ENCODE peak calls at places on chromosomes 7 and 10, in nine cellular contexts. I, D, P, L, F, S, C, A and U are unnamed samples.

GRCh38 chr7:89002942-89003618 is 207.5 kb upstream of the TEX47 start:
- DNase-seq in F (no peak), A (no peak), C (no peak), S (no peak), P (no peak), L (no peak), I (no peak), D (no peak), U (no peak)

GRCh38 chr10:50876409-50876808 is 9.0 kb downstream of the A1CF start:
- DNase-seq in F (no peak), A (no peak), L (no peak), D (no peak), C (no peak), S (no peak), P (no peak), I (no peak), U (no peak)

GRCh38 chr10:65940105-65940504 is 985.7 kb upstream of the LRRTM3 start:
- DNase-seq in L (no peak), S (no peak), I (no peak), D (no peak), A (no peak), P (no peak), C (no peak), F (no peak), U (no peak)

GRCh38 chr7:77887567-77887966 is 89.0 kb downstream of the PHTF2 start:
- DNase-seq in P (no peak), L (no peak), C (no peak), D (no peak), A (peak), F (no peak), I (no peak), S (no peak), U (peak)

GRCh38 chr10:79335470-79336235 is 11.6 kb upstream of the PPIF start:
- DNase-seq in D (peak), I (no peak), P (no peak), L (no peak), A (no peak), S (no peak), F (no peak), C (no peak), U (no peak)

GRCh38 chr10:79063071-79063491 is 5.7 kb upstream of the ZMIZ1 start:
- DNase-seq in C (no peak), L (no peak), A (no peak), I (no peak), S (no peak), D (no peak), P (no peak), F (no peak), U (no peak)

GRCh38 chr10:43623351-43623750 is 17.1 kb downstream of the ZNF485 start:
- DNase-seq in C (peak), A (no peak), S (no peak), I (no peak), L (no peak), P (no peak), D (no peak), F (no peak), U (peak)

GRCh38 chr10:119872860-119873671 is 423 bp upstream of the MCMBP start:
- DNase-seq in L (peak), P (peak), C (peak), S (peak), F (peak), A (peak), I (peak), D (peak), U (peak)

GRCh38 chr7:117982071-117983055 is 109.1 kb upstream of the CTTNBP2 start:
- DNase-seq in C (no peak), F (no peak), L (no peak), P (no peak), A (no peak), D (no peak), S (no peak), I (no peak), U (no peak)

GRCh38 chr7:97506728-97507127 is 225.2 kb upstream of the TAC1 start:
- DNase-seq in S (no peak), C (no peak), A (no peak), F (no peak), D (no peak), L (no peak), P (no peak), I (no peak), U (no peak)

GRCh38 chr7:64630496-64630895 is 35.4 kb upstream of the ZNF107 start:
- DNase-seq in I (peak), F (no peak), C (no peak), D (no peak), L (no peak), A (peak), P (no peak), S (no peak), U (peak)

GRCh38 chr10:97499561-97500296 is 1.0 kb downstream of the UBTD1 start:
- DNase-seq in F (peak), S (no peak), P (no peak), D (no peak), A (peak), L (peak), C (no peak), I (peak), U (peak)

GRCh38 chr10:93999401-93999851 is 5.7 kb downstream of the PLCE1 start:
- DNase-seq in F (peak), D (no peak), C (no peak), I (peak), L (peak), S (no peak), P (no peak), A (peak), U (peak)

GRCh38 chr7:105664816-105665525 is 83.7 kb upstream of the EFCAB10 start:
- DNase-seq in C (peak), P (no peak), L (no peak), D (no peak), S (no peak), I (peak), A (peak), F (no peak), U (peak)

GRCh38 chr10:641149-642010 is 48.1 kb downstream of the DIP2C start:
- DNase-seq in P (no peak), S (no peak), D (no peak), A (no peak), C (no peak), F (no peak), I (no peak), L (no peak), U (no peak)

GRCh38 chr7:50783801-50784507 is 1.3 kb upstream of the GRB10 start:
- DNase-seq in F (no peak), S (no peak), L (no peak), P (no peak), C (no peak), D (no peak), A (peak), I (no peak), U (peak)

GRCh38 chr7:131111081-131111576 is 216.5 kb upstream of the MKLN1 start:
- DNase-seq in L (no peak), P (no peak), D (no peak), C (no peak), F (no peak), S (no peak), A (peak), I (peak), U (peak)

GRCh38 chr10:120503695-120504094 is 46.7 kb downstream of the PLPP4 start:
- DNase-seq in I (no peak), P (no peak), S (no peak), F (no peak), A (no peak), L (no peak), C (no peak), D (no peak), U (no peak)

GRCh38 chr10:31604141-31604540 is 285.1 kb downstream of the ZEB1 start:
- DNase-seq in S (no peak), P (no peak), D (no peak), F (no peak), A (peak), I (peak), L (peak), C (no peak), U (peak)

GRCh38 chr10:111551001-111551400 is 474.2 kb downstream of the ADRA2A start:
- DNase-seq in D (no peak), P (no peak), I (no peak), L (no peak), A (peak), S (no peak), F (no peak), C (no peak), U (no peak)

GRCh38 chr7:114823290-114823689 is 98.6 kb upstream of the MDFIC start:
- DNase-seq in D (no peak), L (no peak), S (no peak), A (peak), C (no peak), F (no peak), P (no peak), I (no peak), U (peak)

GRCh38 chr7:134947329-134947728 is 39.0 kb upstream of the AGBL3 start:
- DNase-seq in I (no peak), C (no peak), P (no peak), A (no peak), S (no peak), D (no peak), F (no peak), L (no peak), U (no peak)

GRCh38 chr7:105723582-105723981 is 142.3 kb upstream of the EFCAB10 start:
- DNase-seq in P (no peak), I (no peak), L (peak), D (peak), C (peak), A (no peak), S (no peak), F (no peak), U (no peak)

GRCh38 chr10:6667679-6668270 is 87.7 kb upstream of the PRKCQ start:
- DNase-seq in I (peak), S (no peak), D (no peak), F (no peak), L (peak), C (no peak), A (peak), P (peak), U (peak)

GRCh38 chr10:50604049-50604640 is 19.6 kb downstream of the SGMS1 start:
- DNase-seq in C (peak), D (no peak), I (no peak), F (no peak), L (no peak), S (no peak), A (peak), P (no peak), U (no peak)

GRCh38 chr7:47377741-47378140 is 204.2 kb downstream of the TNS3 start:
- DNase-seq in A (no peak), C (no peak), L (no peak), D (no peak), P (no peak), I (peak), S (no peak), F (no peak), U (no peak)

GRCh38 chr10:18737841-18738240 is 78.6 kb downstream of the ARL5B start:
- DNase-seq in P (no peak), F (no peak), I (no peak), A (peak), D (no peak), L (no peak), S (no peak), C (no peak), U (peak)

GRCh38 chr7:111083423-111083822 is 7.5 kb upstream of the LRRN3 start:
- DNase-seq in D (no peak), P (peak), C (no peak), A (peak), S (no peak), F (no peak), I (no peak), L (no peak), U (peak)

GRCh38 chr10:5921746-5922145 is 31.7 kb downstream of the FBH1 start:
- DNase-seq in A (no peak), I (no peak), L (no peak), C (no peak), P (no peak), S (no peak), F (no peak), D (no peak), U (no peak)

GRCh38 chr7:32427769-32428291 is 62.4 kb downstream of the LSM5 start:
- DNase-seq in L (peak), F (no peak), A (peak), S (peak), P (peak), C (no peak), I (peak), D (no peak), U (peak)

GRCh38 chr10:5412277-5412941 is at the start of gene NET1:
- DNase-seq in S (peak), I (peak), L (peak), F (peak), A (peak), C (no peak), P (peak), D (peak), U (peak)

GRCh38 chr7:96708872-96709271 is 774 bp downstream of the SEM1 start:
- DNase-seq in C (no peak), L (no peak), F (no peak), D (no peak), P (no peak), S (no peak), A (no peak), I (peak), U (no peak)

GRCh38 chr7:140059288-140060242 is 3.2 kb downstream of the PARP12 start:
- DNase-seq in P (peak), F (peak), L (no peak), S (no peak), D (no peak), C (peak), I (no peak), A (peak), U (peak)

GRCh38 chr7:151637781-151638261 is 118.1 kb upstream of the RHEB start:
- DNase-seq in L (no peak), S (no peak), D (no peak), I (no peak), F (peak), P (no peak), A (peak), C (no peak), U (peak)

GRCh38 chr10:37803269-37803668 is 54.1 kb downstream of the ZNF248 start:
- DNase-seq in S (no peak), P (no peak), C (no peak), A (no peak), I (no peak), F (no peak), D (no peak), L (no peak), U (no peak)

GRCh38 chr10:86868353-86868752 is 89.1 kb downstream of the MMRN2 start:
- DNase-seq in A (no peak), D (no peak), S (peak), F (no peak), I (peak), L (peak), P (no peak), C (no peak), U (peak)

GRCh38 chr10:103445767-103446567 is 6.2 kb downstream of the CALHM2 start:
- DNase-seq in D (no peak), C (no peak), F (peak), A (peak), I (no peak), S (no peak), L (no peak), P (no peak), U (peak)

GRCh38 chr10:67629461-67629971 is 66.5 kb downstream of the CTNNA3 start:
- DNase-seq in L (no peak), C (no peak), S (no peak), F (no peak), I (peak), A (no peak), P (no peak), D (no peak), U (peak)

GRCh38 chr10:119281581-119282071 is 74.3 kb downstream of the GRK5 start:
- DNase-seq in D (peak), F (peak), S (no peak), A (peak), P (no peak), C (peak), I (no peak), L (no peak), U (no peak)

GRCh38 chr7:149686449-149686848 is 86.9 kb downstream of the ZNF467 start:
- DNase-seq in L (no peak), S (no peak), P (no peak), D (no peak), I (no peak), F (no peak), C (no peak), A (no peak), U (no peak)